ENCODE peak calls at places on chromosomes 16 and 17, in four cellular contexts. X is HepG2, G is K562, A is Panc1. S is an unnamed sample.
A peak's percentile ranks its signal among the peaks of the same experiment; 100 is the strongest.

GRCh38 chr16:168424-168823 is 2.6 kb downstream of the HBM start:
- DNase-seq in G (no peak), A (no peak), X (no peak), S (no peak)

GRCh38 chr17:76683921-76684745 is 26.6 kb downstream of the MXRA7 start:
- DNase-seq in G (no peak), X (no peak), A (no peak), S (no peak)

GRCh38 chr16:22402191-22402590 is 27.8 kb upstream of the CDR2 start:
- DNase-seq in X (no peak), A (no peak), G (no peak), S (no peak)

GRCh38 chr17:15511142-15511541 is 43.7 kb upstream of the CDRT4 start:
- DNase-seq in X (no peak), G (no peak), A (no peak), S (no peak)

GRCh38 chr16:64153718-64154117 is 968.1 kb downstream of the CDH11 start:
- DNase-seq in X (no peak), A (no peak), G (no peak), S (no peak)

GRCh38 chr17:77098884-77099545 is 41.8 kb upstream of the SEC14L1 start:
- DNase-seq in A (no peak), X (peak; percentile 57), G (no peak), S (no peak)

GRCh38 chr16:72875291-72876036 is 172.5 kb downstream of the ZFHX3 start:
- DNase-seq in X (peak; percentile 35), A (no peak), G (no peak), S (no peak)

GRCh38 chr17:48547839-48548686 is 3.2 kb upstream of the HOXB2 start:
- DNase-seq in A (no peak), G (peak; percentile 60), X (no peak), S (no peak)

GRCh38 chr17:48127371-48128051 is 19.9 kb downstream of the SNX11 start:
- DNase-seq in X (no peak), A (no peak), G (no peak), S (peak; percentile 57)

GRCh38 chr17:640436-640835 is 74.2 kb downstream of the VPS53 start:
- DNase-seq in X (no peak), A (no peak), G (no peak), S (no peak)

GRCh38 chr17:29746669-29747068 is 124.0 kb upstream of the CORO6 start:
- DNase-seq in G (no peak), X (no peak), A (no peak), S (no peak)

GRCh38 chr17:57959929-57960328 is 4.7 kb upstream of the CUEDC1 start:
- DNase-seq in X (no peak), G (no peak), A (no peak), S (no peak)

GRCh38 chr17:81837641-81838040 is 2.8 kb upstream of the PPP1R27 start:
- DNase-seq in G (no peak), X (peak; percentile 71), A (no peak), S (no peak)

GRCh38 chr17:700504-701094 is 14.0 kb downstream of the VPS53 start:
- DNase-seq in X (no peak), G (peak; percentile 26), A (no peak), S (peak; percentile 21)

GRCh38 chr17:66221343-66221742 is 7.9 kb downstream of the APOH start:
- DNase-seq in G (no peak), X (no peak), A (no peak), S (no peak)

GRCh38 chr16:3861808-3862451 is 18.6 kb downstream of the CREBBP start:
- DNase-seq in A (no peak), G (peak; percentile 41), X (no peak), S (no peak)

GRCh38 chr16:2122429-2122828 is 13.3 kb downstream of the PKD1 start:
- DNase-seq in A (no peak), G (no peak), X (no peak), S (no peak)

GRCh38 chr16:29820730-29821662 is 734 bp downstream of the MVP start:
- DNase-seq in X (no peak), G (no peak), A (no peak), S (no peak)

GRCh38 chr16:66924527-66925321 is 611 bp downstream of the RRAD start:
- DNase-seq in G (peak; percentile 92), X (no peak), A (no peak), S (no peak)

GRCh38 chr16:72064361-72064894 is 1.4 kb downstream of the HPR start:
- DNase-seq in A (no peak), X (peak; percentile 39), G (no peak), S (no peak)

GRCh38 chr17:77287432-77288068 is 146.8 kb downstream of the SEC14L1 start:
- DNase-seq in X (peak; percentile 65), A (no peak), G (no peak), S (peak; percentile 92)

GRCh38 chr17:17139972-17140589 is 66.1 kb downstream of the PLD6 start:
- DNase-seq in G (no peak), X (no peak), A (no peak), S (no peak)

GRCh38 chr16:76906552-76906951 is 284.4 kb upstream of the MON1B start:
- DNase-seq in X (no peak), G (no peak), A (no peak), S (no peak)

GRCh38 chr16:82995927-82996441 is 369.2 kb downstream of the CDH13 start:
- DNase-seq in A (no peak), G (no peak), X (no peak), S (no peak)

GRCh38 chr16:57341441-57342303 is 16.9 kb upstream of the CCL22 start:
- DNase-seq in G (no peak), A (no peak), X (no peak), S (no peak)

GRCh38 chr17:59618894-59619312 is 792 bp upstream of the CLTC start:
- DNase-seq in A (no peak), X (peak; percentile 87), G (no peak), S (no peak)

GRCh38 chr17:7587831-7588230 is 2.1 kb downstream of the SOX15 start:
- DNase-seq in G (no peak), A (no peak), X (no peak), S (no peak)

GRCh38 chr17:7589204-7589868 is 558 bp downstream of the SOX15 start:
- DNase-seq in A (no peak), X (no peak), G (no peak), S (no peak)

GRCh38 chr17:7588553-7589203 is 1.2 kb downstream of the SOX15 start:
- DNase-seq in G (no peak), A (no peak), X (no peak), S (no peak)

GRCh38 chr17:7587420-7587786 is 2.5 kb downstream of the SOX15 start:
- DNase-seq in G (no peak), X (no peak), A (no peak), S (no peak)

DNA sequence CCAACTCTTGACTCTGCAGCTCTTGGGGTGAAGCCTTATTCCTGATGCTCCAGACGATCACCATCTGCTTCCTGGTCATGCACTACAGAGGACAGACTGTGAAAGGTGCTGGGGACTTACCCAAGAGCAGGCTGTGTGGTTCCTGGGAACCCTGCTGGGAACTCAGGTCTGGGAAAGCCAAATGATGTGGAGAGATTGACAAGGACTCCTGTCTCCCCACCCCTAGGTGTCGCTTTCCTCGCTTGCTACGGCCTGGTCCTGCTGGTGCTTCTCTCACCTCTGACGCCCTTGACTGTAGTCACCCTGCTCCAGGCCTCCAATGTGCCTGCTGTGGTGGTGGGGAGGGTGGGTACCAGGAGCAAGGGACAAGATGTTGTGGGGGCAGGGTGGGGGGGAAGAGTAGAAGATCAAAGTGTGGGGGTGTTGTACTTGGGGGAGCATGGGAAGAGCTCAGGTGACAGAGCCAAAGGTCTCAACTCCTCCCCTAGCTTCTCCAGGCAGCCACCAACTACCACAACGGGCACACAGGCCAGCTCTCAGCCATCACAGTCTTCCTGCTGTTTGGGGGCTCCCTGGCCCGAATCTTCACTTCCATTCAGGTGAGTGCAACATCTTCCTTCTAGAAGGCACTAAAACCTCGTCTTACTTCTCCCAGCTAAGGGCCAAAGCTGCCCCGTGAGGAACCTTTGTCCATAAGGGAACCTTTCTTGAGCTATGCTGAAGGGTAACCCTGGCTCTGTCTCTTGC is 3.0 kb downstream of the SOX15 start:
- DNase-seq in X (peak; percentile 62), G (peak; percentile 56), A (no peak), S (peak; percentile 58)
- TF ChIP-seq TCF7L2 in X (no peak), G (no peak), A (no peak), S (peak; percentile 17)

GRCh38 chr16:12811441-12812198 is 7.9 kb upstream of the CPPED1 start:
- DNase-seq in G (no peak), X (no peak), A (no peak), S (no peak)
- TF ChIP-seq POLR2AphosphoS5 in G (no peak), X (no peak), A (no peak), S (no peak)

GRCh38 chr17:4160294-4160859 is 17.4 kb downstream of the CYB5D2 start:
- DNase-seq in G (no peak), A (no peak), X (no peak), S (no peak)

GRCh38 chr17:4162775-4163498 is 19.9 kb downstream of the CYB5D2 start:
- DNase-seq in G (no peak), X (no peak), A (no peak), S (no peak)

GRCh38 chr17:4161179-4161559 is 18.2 kb downstream of the CYB5D2 start:
- DNase-seq in G (no peak), X (peak; percentile 10), A (peak; percentile 88), S (no peak)

GRCh38 chr17:4162366-4162765 is 19.4 kb downstream of the CYB5D2 start:
- DNase-seq in G (no peak), X (no peak), A (no peak), S (no peak)

DNA sequence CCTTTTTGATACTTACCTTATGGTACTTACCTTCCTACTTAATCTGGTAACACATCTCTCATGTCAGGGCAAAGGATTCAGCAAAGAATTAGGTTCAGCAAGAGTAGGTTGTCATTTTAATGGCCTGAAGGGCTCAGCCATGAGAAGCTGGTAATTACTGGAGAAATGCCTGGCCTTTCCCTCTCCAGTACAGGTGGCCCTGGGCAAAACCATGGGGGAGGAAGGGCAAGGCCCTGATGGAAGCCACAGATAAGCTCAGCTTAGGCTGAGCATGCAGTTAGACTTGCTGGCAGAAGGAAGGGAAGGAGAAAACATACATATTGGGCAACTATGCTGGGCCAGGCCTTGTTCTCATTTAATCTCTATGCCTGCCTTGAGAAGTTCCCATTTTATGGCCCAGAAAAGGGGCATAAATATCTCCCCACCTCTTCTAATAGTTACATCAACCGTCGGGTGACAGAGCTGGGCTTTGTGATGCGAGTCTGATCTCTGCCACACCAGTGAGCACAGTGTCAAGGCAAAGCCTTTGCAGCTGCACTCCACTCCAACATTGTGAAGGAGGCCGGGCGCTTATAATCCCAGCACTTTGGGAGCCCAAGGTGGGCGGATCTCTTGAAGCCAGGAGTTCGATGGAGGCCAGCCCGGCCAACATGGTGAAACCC is 18.7 kb downstream of the CYB5D2 start:
- DNase-seq in G (peak; percentile 30), A (no peak), X (no peak), S (no peak)
- TF ChIP-seq TCF7L2 in G (no peak), A (no peak), X (no peak), S (no peak)

GRCh38 chr16:54077412-54077821 is 209.2 kb downstream of the IRX3 start:
- DNase-seq in X (no peak), A (peak; percentile 64), G (no peak), S (no peak)

GRCh38 chr16:54076006-54076504 is 210.5 kb downstream of the IRX3 start:
- DNase-seq in X (no peak), G (no peak), A (no peak), S (no peak)

GRCh38 chr16:54075446-54075845 is 211.1 kb downstream of the IRX3 start:
- DNase-seq in A (no peak), G (no peak), X (no peak), S (no peak)

DNA sequence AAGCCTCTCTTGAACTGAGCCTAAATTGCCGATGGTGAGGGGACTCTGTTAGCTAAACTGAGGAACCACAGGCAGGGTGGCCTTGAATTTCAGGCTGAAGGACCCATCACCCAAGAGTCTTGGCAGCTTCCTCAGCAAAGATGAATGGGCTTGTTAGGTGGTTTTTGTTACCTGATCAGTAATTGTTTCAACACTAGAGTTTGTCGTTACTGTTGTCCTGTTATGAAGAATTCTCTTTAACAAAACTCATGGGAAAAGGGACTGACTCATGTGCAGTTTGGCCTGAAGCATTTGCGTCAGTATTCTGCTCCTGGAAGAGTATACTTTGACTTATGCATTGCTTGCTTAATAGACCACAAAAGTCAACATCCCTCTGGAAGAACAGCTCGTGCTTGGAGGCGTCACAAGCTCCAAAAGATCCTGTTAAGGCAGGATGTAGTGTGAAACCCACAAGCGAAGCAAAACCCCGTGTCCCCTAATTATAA is 206.0 kb downstream of the IRX3 start:
- DNase-seq in A (peak; percentile 86), G (no peak), X (peak; percentile 94), S (no peak)
- TF ChIP-seq POLR2AphosphoS5 in A (no peak), G (no peak), X (no peak), S (no peak)

S was measured in HCT116.